ENCODE peak calls at places on chromosomes 3 and 15, in four cellular contexts. One of them, this sample, is unnamed.

GRCh38 chr15:71424765-71425164 is 309.5 kb downstream of the THSD4 start:
- DNase-seq in HFF-Myc: no peak
- DNase-seq in GM12865: no peak
- DNase-seq in dermis microvascular lymphatic vessel endothelial cell: no peak
- DNase-seq in this sample: no peak

GRCh38 chr3:48738926-48739616 is 22.1 kb upstream of the IP6K2 start:
- DNase-seq in HFF-Myc: no peak
- DNase-seq in GM12865: no peak
- DNase-seq in dermis microvascular lymphatic vessel endothelial cell: no peak
- DNase-seq in this sample: no peak

GRCh38 chr3:173932624-173933023 is 535.1 kb downstream of the NLGN1 start:
- DNase-seq in HFF-Myc: peak
- DNase-seq in GM12865: no peak
- DNase-seq in dermis microvascular lymphatic vessel endothelial cell: peak
- DNase-seq in this sample: peak

GRCh38 chr15:29668120-29668602 is 154.1 kb downstream of the TJP1 start:
- DNase-seq in HFF-Myc: peak
- DNase-seq in dermis microvascular lymphatic vessel endothelial cell: peak
- DNase-seq in GM12865: peak
- DNase-seq in this sample: peak

GRCh38 chr3:100269410-100270217 is 8.8 kb downstream of the TBC1D23 start:
- DNase-seq in HFF-Myc: no peak
- DNase-seq in dermis microvascular lymphatic vessel endothelial cell: no peak
- DNase-seq in GM12865: no peak
- DNase-seq in this sample: no peak

GRCh38 chr3:119343719-119344118 is 49.5 kb downstream of the ARHGAP31 start:
- DNase-seq in HFF-Myc: no peak
- DNase-seq in GM12865: peak
- DNase-seq in dermis microvascular lymphatic vessel endothelial cell: no peak
- DNase-seq in this sample: no peak

GRCh38 chr3:155744626-155745324 is at the start of gene PLCH1:
- DNase-seq in GM12865: peak
- DNase-seq in HFF-Myc: no peak
- DNase-seq in dermis microvascular lymphatic vessel endothelial cell: peak
- DNase-seq in this sample: peak

GRCh38 chr3:13479332-13479581 is 849 bp upstream of the HDAC11 start:
- DNase-seq in HFF-Myc: no peak
- DNase-seq in GM12865: no peak
- DNase-seq in dermis microvascular lymphatic vessel endothelial cell: peak
- DNase-seq in this sample: peak

GRCh38 chr15:67097893-67098740 is 32.7 kb downstream of the SMAD3 start:
- DNase-seq in HFF-Myc: peak
- DNase-seq in dermis microvascular lymphatic vessel endothelial cell: no peak
- DNase-seq in GM12865: no peak
- DNase-seq in this sample: no peak

GRCh38 chr15:85333132-85333831 is 47.1 kb upstream of the AKAP13 start:
- DNase-seq in HFF-Myc: peak
- DNase-seq in dermis microvascular lymphatic vessel endothelial cell: peak
- DNase-seq in GM12865: no peak
- DNase-seq in this sample: no peak

GRCh38 chr15:28955160-28955502 is 69.4 kb downstream of the APBA2 start:
- DNase-seq in GM12865: peak
- DNase-seq in dermis microvascular lymphatic vessel endothelial cell: peak
- DNase-seq in HFF-Myc: peak
- DNase-seq in this sample: no peak

GRCh38 chr3:192514081-192514753 is 213.1 kb downstream of the FGF12 start:
- DNase-seq in dermis microvascular lymphatic vessel endothelial cell: peak
- DNase-seq in GM12865: no peak
- DNase-seq in HFF-Myc: no peak
- DNase-seq in this sample: peak

GRCh38 chr3:169297214-169297613 is 366.3 kb downstream of the MECOM start:
- DNase-seq in dermis microvascular lymphatic vessel endothelial cell: no peak
- DNase-seq in HFF-Myc: no peak
- DNase-seq in GM12865: no peak
- DNase-seq in this sample: no peak

GRCh38 chr15:70328137-70329115 is 230.7 kb upstream of the TLE3 start:
- DNase-seq in dermis microvascular lymphatic vessel endothelial cell: peak
- DNase-seq in HFF-Myc: no peak
- DNase-seq in GM12865: peak
- DNase-seq in this sample: no peak

GRCh38 chr3:175477651-175478224 is 618.6 kb downstream of the NAALADL2 start:
- DNase-seq in dermis microvascular lymphatic vessel endothelial cell: no peak
- DNase-seq in GM12865: peak
- DNase-seq in HFF-Myc: no peak
- DNase-seq in this sample: no peak

GRCh38 chr15:70265986-70266385 is 168.3 kb upstream of the TLE3 start:
- DNase-seq in HFF-Myc: no peak
- DNase-seq in GM12865: no peak
- DNase-seq in dermis microvascular lymphatic vessel endothelial cell: no peak
- DNase-seq in this sample: no peak

GRCh38 chr3:111712294-111713180 is 117.4 kb upstream of the ZBED2 start:
- DNase-seq in dermis microvascular lymphatic vessel endothelial cell: no peak
- DNase-seq in GM12865: no peak
- DNase-seq in HFF-Myc: no peak
- DNase-seq in this sample: no peak

GRCh38 chr15:90002428-90002844 is 1.3 kb downstream of the ZNF710 start:
- DNase-seq in HFF-Myc: no peak
- DNase-seq in GM12865: peak
- DNase-seq in dermis microvascular lymphatic vessel endothelial cell: peak
- DNase-seq in this sample: peak

GRCh38 chr15:28957606-28958498 is 72.1 kb downstream of the APBA2 start:
- DNase-seq in dermis microvascular lymphatic vessel endothelial cell: no peak
- DNase-seq in HFF-Myc: no peak
- DNase-seq in GM12865: no peak
- DNase-seq in this sample: no peak

GRCh38 chr15:65916664-65917406 is 47.5 kb downstream of the RAB11A start:
- DNase-seq in HFF-Myc: no peak
- DNase-seq in dermis microvascular lymphatic vessel endothelial cell: peak
- DNase-seq in GM12865: peak
- DNase-seq in this sample: no peak

GRCh38 chr3:129481783-129482332 is 41.8 kb downstream of the IFT122 start:
- DNase-seq in dermis microvascular lymphatic vessel endothelial cell: peak
- DNase-seq in GM12865: no peak
- DNase-seq in HFF-Myc: no peak
- DNase-seq in this sample: no peak

GRCh38 chr15:65054333-65055200 is 9.4 kb downstream of the SLC51B start:
- DNase-seq in HFF-Myc: peak
- DNase-seq in GM12865: peak
- DNase-seq in dermis microvascular lymphatic vessel endothelial cell: peak
- DNase-seq in this sample: peak

GRCh38 chr3:30553641-30554316 is 52.6 kb upstream of the TGFBR2 start:
- DNase-seq in HFF-Myc: no peak
- DNase-seq in dermis microvascular lymphatic vessel endothelial cell: no peak
- DNase-seq in GM12865: no peak
- DNase-seq in this sample: no peak

GRCh38 chr3:100368421-100368820 is 32.5 kb downstream of the TOMM70 start:
- DNase-seq in HFF-Myc: no peak
- DNase-seq in GM12865: no peak
- DNase-seq in dermis microvascular lymphatic vessel endothelial cell: no peak
- DNase-seq in this sample: no peak

GRCh38 chr3:12440927-12441326 is 43.4 kb upstream of the TSEN2 start:
- DNase-seq in GM12865: no peak
- DNase-seq in HFF-Myc: no peak
- DNase-seq in dermis microvascular lymphatic vessel endothelial cell: no peak
- DNase-seq in this sample: no peak

GRCh38 chr3:170517251-170517945 is 68.5 kb downstream of the SLC7A14 start:
- DNase-seq in HFF-Myc: peak
- DNase-seq in dermis microvascular lymphatic vessel endothelial cell: peak
- DNase-seq in GM12865: no peak
- DNase-seq in this sample: no peak

This sample was measured in NCI-H345.